ENCODE peak calls at places on chromosomes 12 and 14, in ten cellular contexts. One of them, this sample, is unnamed.

GRCh38 chr12:124938606-124939427 is 24.4 kb upstream of the UBC start:
- DNase-seq in tibial artery: peak; percentile 74
- DNase-seq in T follicular helper cell: peak; percentile 54
- DNase-seq in mucosa of gallbladder: peak; percentile 79
- DNase-seq in activated CD4-positive, alpha-beta T cell treated with anti-CD3 and anti-CD28 coated beads, Interleukin-2, amount 50 U/mL, for 4 hours: peak; percentile 28
- DNase-seq in naive thymus-derived CD4-positive, alpha-beta T cell: no peak
- DNase-seq in Caki2: peak; percentile 66
- DNase-seq in left colon: peak; percentile 75
- DNase-seq in upper lobe of left lung: peak; percentile 87
- DNase-seq in left ventricle myocardium superior: peak; percentile 64
- DNase-seq in this sample: peak; percentile 66

GRCh38 chr14:96797188-96797942 is at the start of gene VRK1:
- DNase-seq in tibial artery: peak; percentile 95
- DNase-seq in T follicular helper cell: peak; percentile 91
- DNase-seq in mucosa of gallbladder: peak; percentile 97
- DNase-seq in activated CD4-positive, alpha-beta T cell treated with anti-CD3 and anti-CD28 coated beads, Interleukin-2, amount 50 U/mL, for 4 hours: peak; percentile 94
- DNase-seq in naive thymus-derived CD4-positive, alpha-beta T cell: peak; percentile 90
- DNase-seq in Caki2: peak; percentile 90
- DNase-seq in left colon: peak; percentile 98
- DNase-seq in upper lobe of left lung: peak; percentile 97
- DNase-seq in left ventricle myocardium superior: peak; percentile 98
- DNase-seq in this sample: peak; percentile 98

GRCh38 chr14:104172880-104173279 is 34.5 kb downstream of the KIF26A start:
- DNase-seq in tibial artery: no peak
- DNase-seq in T follicular helper cell: no peak
- DNase-seq in mucosa of gallbladder: no peak
- DNase-seq in activated CD4-positive, alpha-beta T cell treated with anti-CD3 and anti-CD28 coated beads, Interleukin-2, amount 50 U/mL, for 4 hours: no peak
- DNase-seq in naive thymus-derived CD4-positive, alpha-beta T cell: no peak
- DNase-seq in Caki2: no peak
- DNase-seq in left colon: no peak
- DNase-seq in upper lobe of left lung: no peak
- DNase-seq in left ventricle myocardium superior: no peak
- DNase-seq in this sample: no peak

GRCh38 chr12:31362115-31362758 is 36.3 kb upstream of the SINHCAF start:
- DNase-seq in tibial artery: no peak
- DNase-seq in T follicular helper cell: no peak
- DNase-seq in mucosa of gallbladder: no peak
- DNase-seq in activated CD4-positive, alpha-beta T cell treated with anti-CD3 and anti-CD28 coated beads, Interleukin-2, amount 50 U/mL, for 4 hours: no peak
- DNase-seq in naive thymus-derived CD4-positive, alpha-beta T cell: no peak
- DNase-seq in Caki2: no peak
- DNase-seq in left colon: peak; percentile 50
- DNase-seq in upper lobe of left lung: no peak
- DNase-seq in left ventricle myocardium superior: no peak
- DNase-seq in this sample: no peak

GRCh38 chr12:31906581-31907286 is 52.5 kb upstream of the RESF1 start:
- DNase-seq in tibial artery: no peak
- DNase-seq in T follicular helper cell: no peak
- DNase-seq in mucosa of gallbladder: no peak
- DNase-seq in activated CD4-positive, alpha-beta T cell treated with anti-CD3 and anti-CD28 coated beads, Interleukin-2, amount 50 U/mL, for 4 hours: no peak
- DNase-seq in naive thymus-derived CD4-positive, alpha-beta T cell: no peak
- DNase-seq in Caki2: no peak
- DNase-seq in left colon: no peak
- DNase-seq in upper lobe of left lung: peak; percentile 40
- DNase-seq in left ventricle myocardium superior: no peak
- DNase-seq in this sample: no peak

GRCh38 chr12:7129647-7130536 is at the start of gene CLSTN3:
- DNase-seq in tibial artery: peak; percentile 70
- DNase-seq in T follicular helper cell: peak; percentile 86
- DNase-seq in mucosa of gallbladder: peak; percentile 80
- DNase-seq in activated CD4-positive, alpha-beta T cell treated with anti-CD3 and anti-CD28 coated beads, Interleukin-2, amount 50 U/mL, for 4 hours: peak; percentile 82
- DNase-seq in naive thymus-derived CD4-positive, alpha-beta T cell: peak; percentile 83
- DNase-seq in Caki2: peak; percentile 54
- DNase-seq in left colon: peak; percentile 85
- DNase-seq in upper lobe of left lung: peak; percentile 86
- DNase-seq in left ventricle myocardium superior: peak; percentile 80
- DNase-seq in this sample: peak; percentile 86

GRCh38 chr12:73629893-73630872 is 907.5 kb upstream of the ATXN7L3B start:
- DNase-seq in tibial artery: no peak
- DNase-seq in T follicular helper cell: no peak
- DNase-seq in mucosa of gallbladder: no peak
- DNase-seq in activated CD4-positive, alpha-beta T cell treated with anti-CD3 and anti-CD28 coated beads, Interleukin-2, amount 50 U/mL, for 4 hours: no peak
- DNase-seq in naive thymus-derived CD4-positive, alpha-beta T cell: no peak
- DNase-seq in Caki2: no peak
- DNase-seq in left colon: no peak
- DNase-seq in upper lobe of left lung: no peak
- DNase-seq in left ventricle myocardium superior: no peak
- DNase-seq in this sample: no peak

GRCh38 chr12:10967409-10967808 is 19.3 kb downstream of the TAS2R50 start:
- DNase-seq in tibial artery: no peak
- DNase-seq in T follicular helper cell: no peak
- DNase-seq in mucosa of gallbladder: no peak
- DNase-seq in activated CD4-positive, alpha-beta T cell treated with anti-CD3 and anti-CD28 coated beads, Interleukin-2, amount 50 U/mL, for 4 hours: no peak
- DNase-seq in naive thymus-derived CD4-positive, alpha-beta T cell: no peak
- DNase-seq in Caki2: no peak
- DNase-seq in left colon: no peak
- DNase-seq in upper lobe of left lung: no peak
- DNase-seq in left ventricle myocardium superior: no peak
- DNase-seq in this sample: no peak

GRCh38 chr12:104571328-104571727 is 114.6 kb downstream of the CHST11 start:
- DNase-seq in tibial artery: no peak
- DNase-seq in T follicular helper cell: no peak
- DNase-seq in mucosa of gallbladder: no peak
- DNase-seq in activated CD4-positive, alpha-beta T cell treated with anti-CD3 and anti-CD28 coated beads, Interleukin-2, amount 50 U/mL, for 4 hours: no peak
- DNase-seq in naive thymus-derived CD4-positive, alpha-beta T cell: no peak
- DNase-seq in Caki2: no peak
- DNase-seq in left colon: no peak
- DNase-seq in upper lobe of left lung: no peak
- DNase-seq in left ventricle myocardium superior: no peak
- DNase-seq in this sample: no peak

GRCh38 chr12:57485695-57486094 is 2.2 kb upstream of the MARS1 start:
- DNase-seq in tibial artery: no peak
- DNase-seq in T follicular helper cell: no peak
- DNase-seq in mucosa of gallbladder: no peak
- DNase-seq in activated CD4-positive, alpha-beta T cell treated with anti-CD3 and anti-CD28 coated beads, Interleukin-2, amount 50 U/mL, for 4 hours: no peak
- DNase-seq in naive thymus-derived CD4-positive, alpha-beta T cell: no peak
- DNase-seq in Caki2: no peak
- DNase-seq in left colon: no peak
- DNase-seq in upper lobe of left lung: no peak
- DNase-seq in left ventricle myocardium superior: no peak
- DNase-seq in this sample: no peak

GRCh38 chr14:60652674-60653387 is 3.6 kb upstream of the SIX1 start:
- DNase-seq in tibial artery: no peak
- DNase-seq in T follicular helper cell: no peak
- DNase-seq in mucosa of gallbladder: no peak
- DNase-seq in activated CD4-positive, alpha-beta T cell treated with anti-CD3 and anti-CD28 coated beads, Interleukin-2, amount 50 U/mL, for 4 hours: no peak
- DNase-seq in naive thymus-derived CD4-positive, alpha-beta T cell: no peak
- DNase-seq in Caki2: no peak
- DNase-seq in left colon: no peak
- DNase-seq in upper lobe of left lung: no peak
- DNase-seq in left ventricle myocardium superior: no peak
- DNase-seq in this sample: no peak